ENCODE peak calls at places on chromosomes 7 and 10, in five cellular contexts. C, N, H, O and U are unnamed samples. For H3K36me3, the result is how much of the 10 kb centered on the place peaks cover.

GRCh38 chr7:2838451-2838850 is 5.7 kb downstream of the GNA12 start:
- DNase-seq in C (no peak), N (no peak), H (no peak), O (no peak), U (no peak)

GRCh38 chr7:19377611-19378339 is 232.6 kb upstream of the FERD3L start:
- DNase-seq in C (peak), N (no peak), H (no peak), O (no peak), U (no peak)

GRCh38 chr7:142796501-142797341 is 26.0 kb downstream of the PRSS2 start:
- DNase-seq in C (peak), N (no peak), H (peak), O (no peak), U (peak)

GRCh38 chr7:127783267-127783559 is 131.2 kb downstream of the SND1 start:
- DNase-seq in C (peak), N (no peak), H (no peak), O (no peak), U (no peak)

GRCh38 chr10:132628966-132629900 is 91.6 kb downstream of the INPP5A start:
- DNase-seq in C (no peak), N (no peak), H (no peak), O (no peak), U (peak)

GRCh38 chr7:157584420-157584819 is 247.6 kb downstream of the DNAJB6 start:
- DNase-seq in C (no peak), N (no peak), H (no peak), O (no peak), U (no peak)

GRCh38 chr10:113764598-113764997 is 13.1 kb downstream of the PLEKHS1 start:
- DNase-seq in C (no peak), N (no peak), H (no peak), O (no peak), U (no peak)

GRCh38 chr7:158027646-158028045 is 560.0 kb downstream of the PTPRN2 start:
- DNase-seq in C (no peak), N (no peak), H (no peak), O (no peak), U (peak)

GRCh38 chr7:125386211-125386610 is 456.6 kb upstream of the POT1 start:
- DNase-seq in C (no peak), N (no peak), H (no peak), O (no peak), U (no peak)

GRCh38 chr10:22271786-22272185 is 44.4 kb upstream of the COMMD3 start:
- DNase-seq in C (no peak), N (no peak), H (no peak), O (no peak), U (no peak)

GRCh38 chr7:27188666-27189559 is 3.9 kb upstream of the HOXA11 start:
- DNase-seq in C (no peak), N (peak), H (no peak), O (no peak), U (peak)

GRCh38 chr7:79452495-79453265 is 787 bp downstream of the MAGI2 start:
- DNase-seq in C (peak), N (no peak), H (peak), O (no peak), U (no peak)

GRCh38 chr7:33485746-33486491 is 356.6 kb downstream of the BBS9 start:
- DNase-seq in C (no peak), N (no peak), H (no peak), O (no peak), U (no peak)

GRCh38 chr7:45911311-45911710 is 9.8 kb downstream of the IGFBP3 start:
- DNase-seq in C (no peak), N (no peak), H (no peak), O (peak), U (no peak)

GRCh38 chr7:4113271-4113670 is 568.8 kb upstream of the FOXK1 start:
- DNase-seq in C (no peak), N (no peak), H (no peak), O (no peak), U (no peak)

GRCh38 chr7:44372560-44373417 is 47.4 kb upstream of the CAMK2B start:
- DNase-seq in C (no peak), N (no peak), H (no peak), O (peak), U (no peak)

GRCh38 chr7:45033261-45033930 is 33.4 kb downstream of the CCM2 start:
- DNase-seq in C (peak), N (no peak), H (no peak), O (no peak), U (no peak)

GRCh38 chr10:119442758-119443060 is 99.8 kb downstream of the RGS10 start:
- DNase-seq in C (no peak), N (no peak), H (no peak), O (no peak), U (no peak)

GRCh38 chr10:85043207-85043606 is 714.8 kb downstream of the CCSER2 start:
- DNase-seq in C (no peak), N (no peak), H (no peak), O (no peak), U (no peak)

GRCh38 chr7:98168181-98168903 is 42.9 kb upstream of the BHLHA15 start:
- DNase-seq in C (peak), N (peak), H (peak), O (no peak), U (no peak)

GRCh38 chr7:155352076-155352752 is 54.5 kb downstream of the INSIG1 start:
- DNase-seq in C (no peak), N (no peak), H (no peak), O (no peak), U (peak)

GRCh38 chr7:141477866-141478265 is 73.3 kb upstream of the AGK start:
- DNase-seq in C (no peak), N (no peak), H (no peak), O (no peak), U (no peak)

GRCh38 chr7:46715579-46715978 is 794.5 kb upstream of the IGFBP3 start:
- DNase-seq in C (no peak), N (no peak), H (no peak), O (no peak), U (no peak)

GRCh38 chr10:34492081-34492480 is 323.0 kb downstream of the PARD3 start:
- DNase-seq in C (no peak), N (no peak), H (no peak), O (peak), U (no peak)

GRCh38 chr7:84524714-84525694 is 330.4 kb upstream of the SEMA3A start:
- DNase-seq in C (no peak), N (no peak), H (no peak), O (no peak), U (no peak)

GRCh38 chr7:82685214-82685613 is 241.6 kb upstream of the CACNA2D1 start:
- DNase-seq in C (no peak), N (no peak), H (no peak), O (no peak), U (no peak)

GRCh38 chr10:34954142-34954541 is 136.0 kb downstream of the CUL2 start:
- DNase-seq in C (no peak), N (peak), H (no peak), O (no peak), U (peak)

GRCh38 chr7:121043314-121044234 is 55.1 kb downstream of the CPED1 start:
- DNase-seq in C (no peak), N (no peak), H (no peak), O (no peak), U (no peak)

DNA sequence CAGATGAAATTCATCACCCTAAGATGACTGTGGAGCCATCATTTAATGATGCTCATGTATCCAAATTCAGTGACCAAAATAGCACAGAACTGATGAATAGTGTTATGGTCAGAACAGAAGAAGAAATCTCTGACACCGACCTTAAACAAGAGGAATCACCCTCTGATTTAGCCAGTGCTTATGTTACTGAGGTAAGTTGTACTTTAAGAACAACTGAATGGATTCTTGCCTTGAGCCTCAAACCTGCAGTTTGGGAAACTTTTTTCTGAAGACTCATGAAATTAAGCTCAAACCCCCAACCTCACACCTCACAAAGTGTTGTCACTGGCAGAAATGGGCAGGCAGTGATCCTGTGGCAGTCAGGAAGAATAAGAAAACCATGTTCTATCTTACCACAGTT is 25.6 kb downstream of the TMEM243 start:
- DNase-seq in C (no peak), N (no peak), H (no peak), O (no peak), U (no peak)
- H3K36me3 ChIP-seq in C (half or more), N (under half), H (under half), O (half or more), U (half or more)

GRCh38 chr7:152467225-152467624 is 31.4 kb upstream of the KMT2C start:
- DNase-seq in C (no peak), N (no peak), H (no peak), O (no peak), U (no peak)

GRCh38 chr7:152464312-152465117 is 28.7 kb upstream of the KMT2C start:
- DNase-seq in C (peak), N (peak), H (peak), O (peak), U (peak)

GRCh38 chr7:152462995-152463713 is 27.4 kb upstream of the KMT2C start:
- DNase-seq in C (no peak), N (no peak), H (peak), O (no peak), U (no peak)

GRCh38 chr7:152465118-152465387 is 29.2 kb upstream of the KMT2C start:
- DNase-seq in C (no peak), N (no peak), H (no peak), O (no peak), U (no peak)

GRCh38 chr7:152463714-152464311 is 28.0 kb upstream of the KMT2C start:
- DNase-seq in C (peak), N (peak), H (peak), O (peak), U (peak)
- TF ChIP-seq EP300 in C (peak), N (no peak), H (peak), O (peak), U (peak)

DNA sequence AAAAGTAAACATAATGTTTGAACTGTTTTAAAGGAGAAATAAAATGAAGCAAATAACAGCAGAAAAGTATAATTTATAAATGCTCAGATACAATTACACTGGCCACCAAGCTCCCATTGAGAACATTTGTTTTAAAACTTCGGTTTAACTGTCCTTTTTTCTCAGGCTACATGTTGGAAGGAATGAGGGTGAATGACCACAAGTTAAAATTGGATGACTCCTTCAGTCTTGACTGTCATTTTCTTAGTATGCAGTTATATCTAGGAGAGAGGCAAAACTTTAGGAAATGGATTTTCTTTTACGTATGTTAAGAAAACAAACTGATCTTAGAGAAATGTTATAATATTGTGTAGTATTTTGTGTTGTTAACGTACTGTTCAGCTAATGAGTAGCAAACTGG is 5.0 kb downstream of the TRIM24 start:
- DNase-seq in C (no peak), N (no peak), H (no peak), O (no peak), U (no peak)
- H3K36me3 ChIP-seq in C (under half), N (under half), H (under half), O (under half), U (under half)

GRCh38 chr10:80122110-80122710 is 10.3 kb upstream of the PLAC9 start:
- DNase-seq in C (no peak), N (no peak), H (no peak), O (no peak), U (no peak)

GRCh38 chr10:80126876-80127275 is 5.7 kb upstream of the PLAC9 start:
- DNase-seq in C (no peak), N (no peak), H (no peak), O (no peak), U (no peak)

GRCh38 chr10:80118669-80119068 is 13.9 kb upstream of the PLAC9 start:
- DNase-seq in C (no peak), N (no peak), H (no peak), O (no peak), U (no peak)

DNA sequence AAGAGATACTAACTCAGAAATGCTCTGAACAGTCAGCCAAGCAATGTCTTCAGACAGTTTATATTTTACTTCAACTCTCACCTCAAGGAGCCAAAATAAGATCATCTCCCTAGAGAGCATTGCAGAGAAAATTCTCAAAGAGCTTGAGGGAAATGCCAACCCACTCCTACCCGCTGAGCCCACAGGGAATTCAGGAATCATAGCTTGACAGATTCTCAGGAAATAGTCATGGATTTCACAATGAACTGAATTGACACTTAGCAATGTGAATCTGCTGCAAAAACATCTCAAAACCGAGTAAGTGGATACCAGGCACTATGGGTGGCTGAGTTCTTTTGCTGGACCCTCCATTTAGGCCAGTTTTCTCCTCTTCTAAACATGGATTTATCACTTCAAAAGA is 9.8 kb upstream of the PLAC9 start:
- DNase-seq in C (no peak), N (no peak), H (no peak), O (no peak), U (no peak)
- TF ChIP-seq EP300 in C (no peak), N (no peak), H (no peak), O (no peak), U (no peak)

GRCh38 chr10:28514648-28515047 is 18.3 kb upstream of the WAC start:
- DNase-seq in C (no peak), N (no peak), H (no peak), O (no peak), U (no peak)
- H3K36me3 ChIP-seq in C (under half), N (under half), H (under half), O (under half), U (under half)

DNA sequence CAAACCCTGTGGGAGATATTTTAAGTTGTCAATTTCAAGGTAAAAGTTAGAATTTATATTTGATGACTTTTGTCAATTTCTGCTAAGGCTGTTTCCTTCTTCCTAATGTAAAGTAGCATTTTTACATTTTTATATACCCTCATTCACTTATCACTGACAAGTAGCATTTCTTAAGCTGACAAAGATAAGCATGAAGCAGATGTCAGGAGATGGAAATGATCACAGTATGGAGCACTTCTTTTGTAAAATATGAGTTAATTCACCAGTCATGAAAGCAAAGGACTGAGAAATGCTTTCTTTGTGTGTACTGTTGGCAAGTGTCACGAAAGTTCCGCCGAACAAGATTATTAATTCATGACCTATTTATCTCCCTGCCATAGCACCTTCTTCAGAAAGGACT is 503.9 kb downstream of the DNAJB9 start:
- DNase-seq in C (no peak), N (no peak), H (no peak), O (no peak), U (no peak)
- TF ChIP-seq EP300 in C (no peak), N (no peak), H (no peak), O (no peak), U (no peak)

DNA sequence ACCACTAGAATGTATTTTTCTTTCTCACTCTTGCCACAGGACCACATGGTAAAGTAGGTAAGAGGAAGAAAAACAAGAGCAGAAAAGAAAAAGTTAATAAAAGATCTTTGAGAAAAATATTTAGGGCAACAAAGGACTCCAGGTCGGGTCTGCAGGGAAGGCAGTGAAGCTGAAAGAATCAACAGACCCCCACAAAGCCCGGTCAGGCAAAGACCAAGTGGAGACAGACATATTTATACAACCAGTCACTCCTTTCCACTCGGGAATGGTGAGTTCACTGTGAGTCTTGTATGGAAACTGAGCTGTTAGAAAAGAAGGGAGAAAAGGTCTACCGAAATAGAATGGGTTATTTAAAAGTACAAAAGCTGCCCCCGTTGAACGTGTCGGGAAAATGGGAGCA is 28.0 kb downstream of the RSU1 start:
- DNase-seq in C (no peak), N (no peak), H (no peak), O (no peak), U (no peak)
- H3K36me3 ChIP-seq in C (under half), N (under half), H (under half), O (under half), U (under half)

GRCh38 chr7:144842377-144842851 is 6.6 kb upstream of the TPK1 start:
- DNase-seq in C (no peak), N (peak), H (no peak), O (no peak), U (no peak)
- TF ChIP-seq EP300 in C (no peak), N (peak), H (no peak), O (no peak), U (no peak)

GRCh38 chr10:69214666-69215131 is 5.4 kb upstream of the HKDC1 start:
- DNase-seq in C (no peak), N (no peak), H (no peak), O (no peak), U (no peak)
- H3K36me3 ChIP-seq in C (under half), N (under half), H (under half), O (under half), U (under half)

GRCh38 chr7:101941481-101942383 is 124.3 kb downstream of the CUX1 start:
- DNase-seq in C (no peak), N (peak), H (peak), O (no peak), U (no peak)
- TF ChIP-seq EP300 in C (peak), N (no peak), H (no peak), O (no peak), U (no peak)